ENCODE peak calls at places on chromosomes 2 and 18, in nine cellular contexts. One of them, this sample, is unnamed.

GRCh38 chr18:12093520-12094257 is at the start of gene ANKRD62:
- DNase-seq in ACHN: no peak
- DNase-seq in psoas muscle: no peak
- DNase-seq in activated naive CD4-positive, alpha-beta T cell treated with anti-CD3 and anti-CD28 coated beads for 36 hours: no peak
- DNase-seq in GM06990: no peak
- DNase-seq in NCI-H510A treated with DMSO at 0.1 percent for 48 hours: no peak
- DNase-seq in tibial artery: no peak
- DNase-seq in neural crest cell: no peak
- DNase-seq in HCT116: no peak
- DNase-seq in this sample: no peak

GRCh38 chr18:32770651-32771168 is 2.1 kb downstream of the KLHL14 start:
- DNase-seq in HCT116: no peak
- DNase-seq in NCI-H510A treated with DMSO at 0.1 percent for 48 hours: no peak
- DNase-seq in ACHN: no peak
- DNase-seq in activated naive CD4-positive, alpha-beta T cell treated with anti-CD3 and anti-CD28 coated beads for 36 hours: no peak
- DNase-seq in neural crest cell: peak
- DNase-seq in GM06990: peak
- DNase-seq in psoas muscle: no peak
- DNase-seq in tibial artery: no peak
- DNase-seq in this sample: no peak

GRCh38 chr2:109613922-109614714 is at the start of the genes SEPTIN10 and SOWAHC:
- DNase-seq in neural crest cell: peak
- DNase-seq in GM06990: peak
- DNase-seq in ACHN: peak
- DNase-seq in NCI-H510A treated with DMSO at 0.1 percent for 48 hours: peak
- DNase-seq in psoas muscle: peak
- DNase-seq in tibial artery: peak
- DNase-seq in activated naive CD4-positive, alpha-beta T cell treated with anti-CD3 and anti-CD28 coated beads for 36 hours: peak
- DNase-seq in HCT116: peak
- DNase-seq in this sample: peak

GRCh38 chr2:138507267-138507666 is 5.7 kb downstream of the SPOPL start:
- DNase-seq in psoas muscle: no peak
- DNase-seq in NCI-H510A treated with DMSO at 0.1 percent for 48 hours: peak
- DNase-seq in GM06990: no peak
- DNase-seq in HCT116: no peak
- DNase-seq in tibial artery: no peak
- DNase-seq in ACHN: no peak
- DNase-seq in activated naive CD4-positive, alpha-beta T cell treated with anti-CD3 and anti-CD28 coated beads for 36 hours: no peak
- DNase-seq in neural crest cell: no peak
- DNase-seq in this sample: no peak

GRCh38 chr18:72342933-72343332 is 201.2 kb downstream of the CBLN2 start:
- DNase-seq in psoas muscle: no peak
- DNase-seq in neural crest cell: no peak
- DNase-seq in GM06990: no peak
- DNase-seq in ACHN: no peak
- DNase-seq in HCT116: no peak
- DNase-seq in activated naive CD4-positive, alpha-beta T cell treated with anti-CD3 and anti-CD28 coated beads for 36 hours: no peak
- DNase-seq in NCI-H510A treated with DMSO at 0.1 percent for 48 hours: no peak
- DNase-seq in tibial artery: no peak
- DNase-seq in this sample: no peak

GRCh38 chr2:176104338-176105077 is 2.6 kb upstream of the HOXD11 start:
- DNase-seq in GM06990: no peak
- DNase-seq in ACHN: peak
- DNase-seq in psoas muscle: no peak
- DNase-seq in tibial artery: no peak
- DNase-seq in HCT116: no peak
- DNase-seq in NCI-H510A treated with DMSO at 0.1 percent for 48 hours: no peak
- DNase-seq in neural crest cell: no peak
- DNase-seq in activated naive CD4-positive, alpha-beta T cell treated with anti-CD3 and anti-CD28 coated beads for 36 hours: peak
- DNase-seq in this sample: no peak

GRCh38 chr2:102698369-102699111 is 63.3 kb upstream of the TMEM182 start:
- DNase-seq in GM06990: no peak
- DNase-seq in HCT116: no peak
- DNase-seq in psoas muscle: peak
- DNase-seq in NCI-H510A treated with DMSO at 0.1 percent for 48 hours: peak
- DNase-seq in neural crest cell: no peak
- DNase-seq in tibial artery: no peak
- DNase-seq in activated naive CD4-positive, alpha-beta T cell treated with anti-CD3 and anti-CD28 coated beads for 36 hours: peak
- DNase-seq in ACHN: no peak
- DNase-seq in this sample: no peak

GRCh38 chr2:1729264-1729663 is 15.1 kb downstream of the PXDN start:
- DNase-seq in neural crest cell: no peak
- DNase-seq in NCI-H510A treated with DMSO at 0.1 percent for 48 hours: no peak
- DNase-seq in activated naive CD4-positive, alpha-beta T cell treated with anti-CD3 and anti-CD28 coated beads for 36 hours: no peak
- DNase-seq in HCT116: no peak
- DNase-seq in GM06990: no peak
- DNase-seq in tibial artery: no peak
- DNase-seq in ACHN: no peak
- DNase-seq in psoas muscle: peak
- DNase-seq in this sample: no peak

GRCh38 chr2:202267495-202267894 is 1.9 kb downstream of the NOP58 start:
- DNase-seq in HCT116: no peak
- DNase-seq in NCI-H510A treated with DMSO at 0.1 percent for 48 hours: peak
- DNase-seq in psoas muscle: no peak
- DNase-seq in tibial artery: no peak
- DNase-seq in neural crest cell: no peak
- DNase-seq in activated naive CD4-positive, alpha-beta T cell treated with anti-CD3 and anti-CD28 coated beads for 36 hours: no peak
- DNase-seq in ACHN: peak
- DNase-seq in GM06990: no peak
- DNase-seq in this sample: no peak

GRCh38 chr2:96085541-96086355 is 30.6 kb downstream of the ADRA2B start:
- DNase-seq in neural crest cell: no peak
- DNase-seq in ACHN: peak
- DNase-seq in psoas muscle: no peak
- DNase-seq in GM06990: no peak
- DNase-seq in tibial artery: peak
- DNase-seq in NCI-H510A treated with DMSO at 0.1 percent for 48 hours: no peak
- DNase-seq in HCT116: no peak
- DNase-seq in activated naive CD4-positive, alpha-beta T cell treated with anti-CD3 and anti-CD28 coated beads for 36 hours: no peak
- DNase-seq in this sample: peak

GRCh38 chr2:235238537-235238936 is 255.3 kb upstream of the AGAP1 start:
- DNase-seq in HCT116: no peak
- DNase-seq in NCI-H510A treated with DMSO at 0.1 percent for 48 hours: no peak
- DNase-seq in activated naive CD4-positive, alpha-beta T cell treated with anti-CD3 and anti-CD28 coated beads for 36 hours: no peak
- DNase-seq in ACHN: no peak
- DNase-seq in GM06990: no peak
- DNase-seq in tibial artery: no peak
- DNase-seq in neural crest cell: no peak
- DNase-seq in psoas muscle: peak
- DNase-seq in this sample: no peak

GRCh38 chr2:218343591-218343990 is 13.1 kb upstream of the CATIP start:
- DNase-seq in ACHN: peak
- DNase-seq in psoas muscle: no peak
- DNase-seq in activated naive CD4-positive, alpha-beta T cell treated with anti-CD3 and anti-CD28 coated beads for 36 hours: no peak
- DNase-seq in HCT116: no peak
- DNase-seq in GM06990: no peak
- DNase-seq in neural crest cell: no peak
- DNase-seq in NCI-H510A treated with DMSO at 0.1 percent for 48 hours: no peak
- DNase-seq in tibial artery: peak
- DNase-seq in this sample: no peak

GRCh38 chr18:11078491-11078890 is 70.9 kb downstream of the PIEZO2 start:
- DNase-seq in GM06990: no peak
- DNase-seq in activated naive CD4-positive, alpha-beta T cell treated with anti-CD3 and anti-CD28 coated beads for 36 hours: no peak
- DNase-seq in NCI-H510A treated with DMSO at 0.1 percent for 48 hours: no peak
- DNase-seq in ACHN: no peak
- DNase-seq in tibial artery: no peak
- DNase-seq in neural crest cell: no peak
- DNase-seq in psoas muscle: no peak
- DNase-seq in HCT116: no peak
- DNase-seq in this sample: no peak

GRCh38 chr2:189412330-189412953 is 28.8 kb upstream of the WDR75 start:
- DNase-seq in NCI-H510A treated with DMSO at 0.1 percent for 48 hours: peak
- DNase-seq in psoas muscle: no peak
- DNase-seq in HCT116: peak
- DNase-seq in neural crest cell: peak
- DNase-seq in GM06990: peak
- DNase-seq in activated naive CD4-positive, alpha-beta T cell treated with anti-CD3 and anti-CD28 coated beads for 36 hours: peak
- DNase-seq in tibial artery: no peak
- DNase-seq in ACHN: peak
- DNase-seq in this sample: peak

GRCh38 chr2:220941683-220942082 is 630.4 kb downstream of the EPHA4 start:
- DNase-seq in GM06990: no peak
- DNase-seq in activated naive CD4-positive, alpha-beta T cell treated with anti-CD3 and anti-CD28 coated beads for 36 hours: no peak
- DNase-seq in HCT116: no peak
- DNase-seq in ACHN: no peak
- DNase-seq in psoas muscle: no peak
- DNase-seq in NCI-H510A treated with DMSO at 0.1 percent for 48 hours: no peak
- DNase-seq in neural crest cell: no peak
- DNase-seq in tibial artery: no peak
- DNase-seq in this sample: no peak

GRCh38 chr2:42089340-42089925 is 41.6 kb downstream of the PKDCC start:
- DNase-seq in ACHN: peak
- DNase-seq in activated naive CD4-positive, alpha-beta T cell treated with anti-CD3 and anti-CD28 coated beads for 36 hours: peak
- DNase-seq in tibial artery: no peak
- DNase-seq in psoas muscle: peak
- DNase-seq in HCT116: peak
- DNase-seq in GM06990: peak
- DNase-seq in neural crest cell: peak
- DNase-seq in NCI-H510A treated with DMSO at 0.1 percent for 48 hours: no peak
- DNase-seq in this sample: peak

GRCh38 chr2:162890690-162891311 is 52.2 kb upstream of the KCNH7 start:
- DNase-seq in activated naive CD4-positive, alpha-beta T cell treated with anti-CD3 and anti-CD28 coated beads for 36 hours: peak
- DNase-seq in neural crest cell: peak
- DNase-seq in GM06990: no peak
- DNase-seq in tibial artery: no peak
- DNase-seq in HCT116: peak
- DNase-seq in psoas muscle: no peak
- DNase-seq in NCI-H510A treated with DMSO at 0.1 percent for 48 hours: peak
- DNase-seq in ACHN: peak
- DNase-seq in this sample: no peak

GRCh38 chr2:11412449-11412810 is 53.5 kb downstream of the E2F6 start:
- DNase-seq in GM06990: no peak
- DNase-seq in psoas muscle: no peak
- DNase-seq in tibial artery: no peak
- DNase-seq in activated naive CD4-positive, alpha-beta T cell treated with anti-CD3 and anti-CD28 coated beads for 36 hours: no peak
- DNase-seq in neural crest cell: no peak
- DNase-seq in HCT116: no peak
- DNase-seq in NCI-H510A treated with DMSO at 0.1 percent for 48 hours: no peak
- DNase-seq in ACHN: no peak
- DNase-seq in this sample: no peak

GRCh38 chr18:3425450-3425849 is 24.5 kb upstream of the TGIF1 start:
- DNase-seq in NCI-H510A treated with DMSO at 0.1 percent for 48 hours: no peak
- DNase-seq in HCT116: no peak
- DNase-seq in activated naive CD4-positive, alpha-beta T cell treated with anti-CD3 and anti-CD28 coated beads for 36 hours: no peak
- DNase-seq in neural crest cell: no peak
- DNase-seq in psoas muscle: no peak
- DNase-seq in GM06990: no peak
- DNase-seq in tibial artery: no peak
- DNase-seq in ACHN: no peak
- DNase-seq in this sample: no peak

GRCh38 chr2:168632733-168633132 is 169.7 kb upstream of the NOSTRIN start:
- DNase-seq in NCI-H510A treated with DMSO at 0.1 percent for 48 hours: no peak
- DNase-seq in GM06990: no peak
- DNase-seq in ACHN: no peak
- DNase-seq in neural crest cell: no peak
- DNase-seq in tibial artery: no peak
- DNase-seq in psoas muscle: no peak
- DNase-seq in activated naive CD4-positive, alpha-beta T cell treated with anti-CD3 and anti-CD28 coated beads for 36 hours: no peak
- DNase-seq in HCT116: no peak
- DNase-seq in this sample: no peak

GRCh38 chr2:141555876-141556470 is 574.8 kb downstream of the LRP1B start:
- DNase-seq in tibial artery: no peak
- DNase-seq in ACHN: no peak
- DNase-seq in activated naive CD4-positive, alpha-beta T cell treated with anti-CD3 and anti-CD28 coated beads for 36 hours: no peak
- DNase-seq in HCT116: no peak
- DNase-seq in GM06990: no peak
- DNase-seq in NCI-H510A treated with DMSO at 0.1 percent for 48 hours: no peak
- DNase-seq in neural crest cell: no peak
- DNase-seq in psoas muscle: no peak
- DNase-seq in this sample: no peak

GRCh38 chr2:151106805-151107490 is 154.7 kb downstream of the RBM43 start:
- DNase-seq in psoas muscle: no peak
- DNase-seq in NCI-H510A treated with DMSO at 0.1 percent for 48 hours: no peak
- DNase-seq in neural crest cell: no peak
- DNase-seq in HCT116: no peak
- DNase-seq in GM06990: no peak
- DNase-seq in activated naive CD4-positive, alpha-beta T cell treated with anti-CD3 and anti-CD28 coated beads for 36 hours: no peak
- DNase-seq in ACHN: no peak
- DNase-seq in tibial artery: no peak
- DNase-seq in this sample: no peak

GRCh38 chr2:109351164-109351756 is 222.3 kb downstream of the SH3RF3 start:
- DNase-seq in HCT116: no peak
- DNase-seq in activated naive CD4-positive, alpha-beta T cell treated with anti-CD3 and anti-CD28 coated beads for 36 hours: peak
- DNase-seq in tibial artery: peak
- DNase-seq in NCI-H510A treated with DMSO at 0.1 percent for 48 hours: peak
- DNase-seq in neural crest cell: no peak
- DNase-seq in psoas muscle: peak
- DNase-seq in GM06990: no peak
- DNase-seq in ACHN: peak
- DNase-seq in this sample: peak

GRCh38 chr2:238920601-238921001 is 72.7 kb downstream of the TWIST2 start:
- DNase-seq in psoas muscle: no peak
- DNase-seq in ACHN: no peak
- DNase-seq in NCI-H510A treated with DMSO at 0.1 percent for 48 hours: no peak
- DNase-seq in neural crest cell: no peak
- DNase-seq in activated naive CD4-positive, alpha-beta T cell treated with anti-CD3 and anti-CD28 coated beads for 36 hours: no peak
- DNase-seq in GM06990: no peak
- DNase-seq in tibial artery: peak
- DNase-seq in HCT116: no peak
- DNase-seq in this sample: no peak

GRCh38 chr2:12169060-12169406 is 422.6 kb downstream of the LPIN1 start:
- DNase-seq in ACHN: no peak
- DNase-seq in GM06990: no peak
- DNase-seq in tibial artery: no peak
- DNase-seq in psoas muscle: peak
- DNase-seq in activated naive CD4-positive, alpha-beta T cell treated with anti-CD3 and anti-CD28 coated beads for 36 hours: no peak
- DNase-seq in NCI-H510A treated with DMSO at 0.1 percent for 48 hours: no peak
- DNase-seq in neural crest cell: no peak
- DNase-seq in HCT116: no peak
- DNase-seq in this sample: no peak